ENCODE peak calls at places on chromosomes 1 and 21, in seven cellular contexts. One of them, this sample, is unnamed.

GRCh38 chr1:37795340-37796110 is 1.9 kb downstream of the MANEAL start:
- DNase-seq in GM12891: peak; percentile 42
- DNase-seq in transverse colon: peak; percentile 62
- DNase-seq in sigmoid colon: no peak
- DNase-seq in testis: peak; percentile 78
- DNase-seq in heart left ventricle: peak; percentile 45
- DNase-seq in breast epithelium: no peak
- DNase-seq in this sample: peak; percentile 66

GRCh38 chr1:20574686-20575543 is 14.0 kb upstream of the CDA start:
- DNase-seq in GM12891: peak; percentile 68
- DNase-seq in transverse colon: peak; percentile 89
- DNase-seq in sigmoid colon: peak; percentile 82
- DNase-seq in testis: peak; percentile 72
- DNase-seq in heart left ventricle: peak; percentile 91
- DNase-seq in breast epithelium: peak; percentile 55
- DNase-seq in this sample: peak; percentile 62

GRCh38 chr1:48710318-48710717 is 66.4 kb downstream of the BEND5 start:
- DNase-seq in GM12891: no peak
- DNase-seq in transverse colon: no peak
- DNase-seq in sigmoid colon: no peak
- DNase-seq in testis: no peak
- DNase-seq in heart left ventricle: no peak
- DNase-seq in breast epithelium: no peak
- DNase-seq in this sample: no peak

GRCh38 chr1:181354865-181355264 is 128.5 kb upstream of the CACNA1E start:
- DNase-seq in GM12891: no peak
- DNase-seq in transverse colon: no peak
- DNase-seq in sigmoid colon: no peak
- DNase-seq in testis: no peak
- DNase-seq in heart left ventricle: no peak
- DNase-seq in breast epithelium: no peak
- DNase-seq in this sample: no peak

GRCh38 chr21:42093991-42094417 is 22.9 kb downstream of the UMODL1 start:
- DNase-seq in GM12891: no peak
- DNase-seq in transverse colon: no peak
- DNase-seq in sigmoid colon: no peak
- DNase-seq in testis: no peak
- DNase-seq in heart left ventricle: peak; percentile 55
- DNase-seq in breast epithelium: peak; percentile 76
- DNase-seq in this sample: no peak

GRCh38 chr1:91564888-91565700 is 64.4 kb downstream of the CDC7 start:
- DNase-seq in GM12891: no peak
- DNase-seq in transverse colon: no peak
- DNase-seq in sigmoid colon: no peak
- DNase-seq in testis: no peak
- DNase-seq in heart left ventricle: no peak
- DNase-seq in breast epithelium: no peak
- DNase-seq in this sample: no peak

GRCh38 chr1:239879321-239880170 is 212.1 kb upstream of the FMN2 start:
- DNase-seq in GM12891: no peak
- DNase-seq in transverse colon: no peak
- DNase-seq in sigmoid colon: no peak
- DNase-seq in testis: no peak
- DNase-seq in heart left ventricle: no peak
- DNase-seq in breast epithelium: no peak
- DNase-seq in this sample: no peak

GRCh38 chr1:115829947-115830346 is 11.0 kb downstream of the NHLH2 start:
- DNase-seq in GM12891: no peak
- DNase-seq in transverse colon: no peak
- DNase-seq in sigmoid colon: no peak
- DNase-seq in testis: no peak
- DNase-seq in heart left ventricle: no peak
- DNase-seq in breast epithelium: no peak
- DNase-seq in this sample: no peak

GRCh38 chr1:233723387-233723786 is 109.5 kb downstream of the KCNK1 start:
- DNase-seq in GM12891: no peak
- DNase-seq in transverse colon: no peak
- DNase-seq in sigmoid colon: no peak
- DNase-seq in testis: no peak
- DNase-seq in heart left ventricle: peak; percentile 67
- DNase-seq in breast epithelium: no peak
- DNase-seq in this sample: no peak

GRCh38 chr1:242162179-242162578 is 163.3 kb upstream of the MAP1LC3C start:
- DNase-seq in GM12891: no peak
- DNase-seq in transverse colon: no peak
- DNase-seq in sigmoid colon: no peak
- DNase-seq in testis: no peak
- DNase-seq in heart left ventricle: no peak
- DNase-seq in breast epithelium: no peak
- DNase-seq in this sample: no peak

GRCh38 chr1:215543191-215543606 is 23.9 kb upstream of the KCTD3 start:
- DNase-seq in GM12891: no peak
- DNase-seq in transverse colon: no peak
- DNase-seq in sigmoid colon: no peak
- DNase-seq in testis: peak; percentile 40
- DNase-seq in heart left ventricle: no peak
- DNase-seq in breast epithelium: peak; percentile 23
- DNase-seq in this sample: no peak

GRCh38 chr1:64195089-64195410 is 8.4 kb upstream of the UBE2U start:
- DNase-seq in GM12891: no peak
- DNase-seq in transverse colon: no peak
- DNase-seq in sigmoid colon: no peak
- DNase-seq in testis: no peak
- DNase-seq in heart left ventricle: no peak
- DNase-seq in breast epithelium: no peak
- DNase-seq in this sample: no peak

GRCh38 chr1:52056937-52057231 is 789 bp downstream of the BTF3L4 start:
- DNase-seq in GM12891: no peak
- DNase-seq in transverse colon: no peak
- DNase-seq in sigmoid colon: no peak
- DNase-seq in testis: no peak
- DNase-seq in heart left ventricle: no peak
- DNase-seq in breast epithelium: no peak
- DNase-seq in this sample: no peak

GRCh38 chr1:223802602-223803001 is 43.1 kb downstream of the TP53BP2 start:
- DNase-seq in GM12891: no peak
- DNase-seq in transverse colon: no peak
- DNase-seq in sigmoid colon: no peak
- DNase-seq in testis: no peak
- DNase-seq in heart left ventricle: no peak
- DNase-seq in breast epithelium: no peak
- DNase-seq in this sample: no peak

GRCh38 chr1:219990782-219991510 is 55.4 kb downstream of the EPRS1 start:
- DNase-seq in GM12891: no peak
- DNase-seq in transverse colon: no peak
- DNase-seq in sigmoid colon: no peak
- DNase-seq in testis: no peak
- DNase-seq in heart left ventricle: no peak
- DNase-seq in breast epithelium: no peak
- DNase-seq in this sample: no peak

GRCh38 chr1:172954476-172955150 is 96.1 kb downstream of the TNFSF18 start:
- DNase-seq in GM12891: no peak
- DNase-seq in transverse colon: no peak
- DNase-seq in sigmoid colon: no peak
- DNase-seq in testis: no peak
- DNase-seq in heart left ventricle: no peak
- DNase-seq in breast epithelium: no peak
- DNase-seq in this sample: no peak

GRCh38 chr1:169964206-169964605 is 70.5 kb upstream of the SCYL3 start:
- DNase-seq in GM12891: no peak
- DNase-seq in transverse colon: no peak
- DNase-seq in sigmoid colon: no peak
- DNase-seq in testis: no peak
- DNase-seq in heart left ventricle: no peak
- DNase-seq in breast epithelium: no peak
- DNase-seq in this sample: no peak

GRCh38 chr21:39663066-39663465 is 50.3 kb downstream of the B3GALT5 start:
- DNase-seq in GM12891: no peak
- DNase-seq in transverse colon: no peak
- DNase-seq in sigmoid colon: no peak
- DNase-seq in testis: no peak
- DNase-seq in heart left ventricle: no peak
- DNase-seq in breast epithelium: no peak
- DNase-seq in this sample: no peak

GRCh38 chr1:107976431-107977215 is 11.6 kb upstream of the VAV3 start:
- DNase-seq in GM12891: no peak
- DNase-seq in transverse colon: no peak
- DNase-seq in sigmoid colon: no peak
- DNase-seq in testis: no peak
- DNase-seq in heart left ventricle: no peak
- DNase-seq in breast epithelium: no peak
- DNase-seq in this sample: no peak

GRCh38 chr1:241762713-241763339 is 85.2 kb upstream of the EXO1 start:
- DNase-seq in GM12891: no peak
- DNase-seq in transverse colon: no peak
- DNase-seq in sigmoid colon: no peak
- DNase-seq in testis: no peak
- DNase-seq in heart left ventricle: no peak
- DNase-seq in breast epithelium: no peak
- DNase-seq in this sample: no peak

GRCh38 chr1:227887697-227888403 is 59.9 kb downstream of the WNT9A start:
- DNase-seq in GM12891: peak; percentile 32
- DNase-seq in transverse colon: peak; percentile 59
- DNase-seq in sigmoid colon: peak; percentile 93
- DNase-seq in testis: peak; percentile 71
- DNase-seq in heart left ventricle: peak; percentile 63
- DNase-seq in breast epithelium: no peak
- DNase-seq in this sample: peak; percentile 63

GRCh38 chr1:15290382-15290781 is 43.4 kb downstream of the FHAD1 start:
- DNase-seq in GM12891: no peak
- DNase-seq in transverse colon: no peak
- DNase-seq in sigmoid colon: no peak
- DNase-seq in testis: no peak
- DNase-seq in heart left ventricle: no peak
- DNase-seq in breast epithelium: no peak
- DNase-seq in this sample: no peak

GRCh38 chr1:20964540-20965484 is 177.7 kb upstream of the HP1BP3 start:
- DNase-seq in GM12891: peak; percentile 15
- DNase-seq in transverse colon: peak; percentile 33
- DNase-seq in sigmoid colon: no peak
- DNase-seq in testis: no peak
- DNase-seq in heart left ventricle: no peak
- DNase-seq in breast epithelium: no peak
- DNase-seq in this sample: no peak

DNA sequence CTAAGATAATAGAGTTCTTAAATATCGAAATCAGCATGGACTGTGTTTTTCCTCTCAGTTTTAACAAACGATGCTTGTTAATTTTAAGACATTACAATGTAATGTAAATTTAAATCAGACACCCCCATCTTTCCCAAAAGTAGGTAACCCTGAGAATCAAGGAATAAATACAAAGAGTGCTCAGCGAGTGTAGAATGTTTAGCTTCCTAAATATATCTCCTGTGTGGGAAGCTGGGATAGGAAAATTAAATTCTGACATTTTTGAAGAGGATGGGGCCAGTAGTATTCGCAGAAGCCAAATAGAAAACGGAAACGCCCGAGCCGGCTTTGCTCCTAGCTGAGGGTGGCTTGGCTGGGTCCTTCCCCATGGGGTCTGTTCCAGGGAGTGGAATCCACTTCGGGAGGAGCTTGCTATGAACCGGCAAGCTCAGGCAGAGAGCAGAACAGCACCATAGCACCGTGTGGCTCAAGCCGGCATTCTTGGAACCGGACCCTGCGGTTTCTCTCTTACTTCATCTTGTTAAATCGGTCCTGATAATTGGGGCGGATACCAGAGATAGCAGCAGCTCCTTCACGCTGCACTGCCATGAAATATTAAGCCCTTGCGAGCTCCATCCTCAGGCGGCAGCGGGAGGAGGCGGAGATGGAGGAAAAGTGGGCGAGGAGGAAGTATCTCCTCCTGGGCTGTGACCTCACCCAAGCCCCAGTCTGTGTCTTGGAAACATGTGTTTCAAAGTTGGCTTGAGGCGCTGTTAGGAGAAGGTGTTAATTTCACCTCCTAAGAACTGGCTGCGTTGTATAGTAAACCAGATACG is 24.9 kb downstream of the MAP3K7CL start:
- DNase-seq in GM12891: no peak
- DNase-seq in transverse colon: no peak
- DNase-seq in sigmoid colon: peak; percentile 73
- DNase-seq in testis: peak; percentile 29
- DNase-seq in heart left ventricle: peak; percentile 75
- DNase-seq in breast epithelium: peak; percentile 52
- DNase-seq in this sample: peak; percentile 47
- TF ChIP-seq POLR2A in GM12891: no peak
- TF ChIP-seq POLR2A in transverse colon: no peak
- TF ChIP-seq POLR2A in sigmoid colon: no peak
- TF ChIP-seq POLR2A in testis: no peak
- TF ChIP-seq POLR2A in heart left ventricle: no peak
- TF ChIP-seq POLR2A in breast epithelium: no peak
- TF ChIP-seq POLR2A in this sample: no peak

GRCh38 chr1:28591708-28592313 is at the start of gene RAB42:
- DNase-seq in GM12891: no peak
- DNase-seq in transverse colon: peak; percentile 51
- DNase-seq in sigmoid colon: peak; percentile 78
- DNase-seq in testis: peak; percentile 32
- DNase-seq in heart left ventricle: peak; percentile 48
- DNase-seq in breast epithelium: no peak
- DNase-seq in this sample: peak; percentile 37
- TF ChIP-seq POLR2A in GM12891: no peak
- TF ChIP-seq POLR2A in transverse colon: no peak
- TF ChIP-seq POLR2A in sigmoid colon: no peak
- TF ChIP-seq POLR2A in testis: no peak
- TF ChIP-seq POLR2A in heart left ventricle: no peak
- TF ChIP-seq POLR2A in breast epithelium: no peak
- TF ChIP-seq POLR2A in this sample: no peak

DNA sequence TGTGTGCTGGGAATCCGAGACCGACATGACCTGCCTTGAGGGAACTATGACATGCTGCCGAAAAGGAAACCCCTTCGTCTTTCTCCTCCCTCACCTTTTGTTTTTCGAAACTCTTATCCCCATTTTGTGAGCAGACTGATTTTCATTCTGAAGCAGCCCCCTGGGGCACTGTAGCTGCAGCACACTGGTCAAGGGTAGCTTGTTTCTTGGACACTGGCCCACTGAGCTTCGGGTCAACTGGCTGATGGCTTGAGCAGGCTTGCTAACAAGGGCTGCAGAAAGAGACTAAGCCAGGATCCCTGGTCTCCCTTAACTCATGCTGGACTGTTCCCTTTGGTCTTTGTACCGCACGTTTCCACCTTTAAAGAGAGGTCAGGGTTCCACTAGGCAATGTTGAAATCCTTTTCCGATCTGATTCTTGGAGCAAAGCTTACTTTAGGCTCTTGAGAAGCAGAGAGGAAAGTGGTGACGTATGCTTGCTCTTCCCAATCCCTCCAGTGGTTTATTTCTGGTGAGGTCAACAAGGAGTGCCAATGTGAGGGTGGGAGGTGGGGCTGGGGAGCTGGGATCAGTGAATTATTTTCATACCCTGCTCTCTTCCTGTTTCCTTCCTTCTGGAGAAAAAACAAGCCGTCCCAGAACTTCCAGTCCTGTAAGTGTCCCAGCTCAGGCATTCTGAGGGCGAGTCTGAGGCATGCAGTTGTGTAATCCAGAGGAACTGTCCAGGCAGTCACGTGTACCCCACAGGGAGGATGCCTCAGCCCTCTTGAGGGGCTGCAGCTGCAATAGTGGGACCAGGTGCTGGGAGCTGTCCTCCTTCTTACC is 7.6 kb downstream of the CYP4B1 start:
- DNase-seq in GM12891: no peak
- DNase-seq in transverse colon: no peak
- DNase-seq in sigmoid colon: peak; percentile 90
- DNase-seq in testis: peak; percentile 80
- DNase-seq in heart left ventricle: peak; percentile 88
- DNase-seq in breast epithelium: peak; percentile 66
- DNase-seq in this sample: no peak
- TF ChIP-seq POLR2A in GM12891: no peak
- TF ChIP-seq POLR2A in transverse colon: no peak
- TF ChIP-seq POLR2A in sigmoid colon: no peak
- TF ChIP-seq POLR2A in testis: no peak
- TF ChIP-seq POLR2A in heart left ventricle: no peak
- TF ChIP-seq POLR2A in breast epithelium: no peak
- TF ChIP-seq POLR2A in this sample: no peak

GRCh38 chr1:200103961-200104583 is 76.6 kb downstream of the NR5A2 start:
- DNase-seq in GM12891: no peak
- DNase-seq in transverse colon: no peak
- DNase-seq in sigmoid colon: no peak
- DNase-seq in testis: no peak
- DNase-seq in heart left ventricle: no peak
- DNase-seq in breast epithelium: no peak
- DNase-seq in this sample: no peak
- TF ChIP-seq POLR2A in GM12891: no peak
- TF ChIP-seq POLR2A in transverse colon: no peak
- TF ChIP-seq POLR2A in sigmoid colon: no peak
- TF ChIP-seq POLR2A in testis: no peak
- TF ChIP-seq POLR2A in heart left ventricle: no peak
- TF ChIP-seq POLR2A in breast epithelium: no peak
- TF ChIP-seq POLR2A in this sample: no peak

This sample was measured in ovary.